ENCODE peak calls at places on chromosomes 7 and 10, in seven cellular contexts. B is non-pigmented ciliary epithelial cell; W is WTC11; P is H7; I is dermis blood vessel endothelial cell; E is fibroblast of villous mesenchyme; Y is CD4-positive, alpha-beta memory T cell. O is an unnamed sample.

GRCh38 chr7:83947260-83947659 is 247.3 kb downstream of the SEMA3A start:
- DNase-seq in W (peak), Y (no peak), B (no peak), I (peak), P (peak), E (no peak), O (peak)

GRCh38 chr10:660980-661890 is 28.2 kb downstream of the DIP2C start:
- DNase-seq in B (no peak), E (no peak), I (no peak), Y (no peak), P (no peak), W (no peak), O (peak)

GRCh38 chr10:118840071-118840775 is 85.5 kb upstream of the CACUL1 start:
- DNase-seq in P (peak), I (peak), Y (no peak), W (no peak), E (peak), B (no peak), O (peak)

GRCh38 chr7:157930926-157931466 is 594.2 kb downstream of the DNAJB6 start:
- DNase-seq in B (no peak), Y (no peak), I (no peak), E (no peak), W (no peak), P (no peak), O (no peak)

GRCh38 chr7:103870664-103871063 is 118.8 kb downstream of the RELN start:
- DNase-seq in W (no peak), Y (no peak), I (no peak), P (no peak), E (no peak), B (no peak), O (no peak)

GRCh38 chr7:114412548-114412947 is 2.1 kb upstream of the FOXP2 start:
- DNase-seq in Y (no peak), P (no peak), I (no peak), E (no peak), W (no peak), B (no peak), O (no peak)

GRCh38 chr7:117808273-117808868 is 64.9 kb downstream of the CTTNBP2 start:
- DNase-seq in B (no peak), P (no peak), I (no peak), Y (no peak), E (no peak), W (peak), O (no peak)

GRCh38 chr7:105352018-105352612 is 36.6 kb downstream of the SRPK2 start:
- DNase-seq in W (no peak), E (peak), Y (peak), I (peak), B (peak), P (no peak), O (no peak)

GRCh38 chr10:74153123-74153522 is 2.1 kb downstream of the ADK start:
- DNase-seq in P (peak), B (no peak), E (peak), I (no peak), Y (no peak), W (no peak), O (no peak)